ENCODE peak calls at places on chromosomes 11 and 22, in four cellular contexts. T is AG10803, V is GM23248, G is astrocyte of the spinal cord. H is an unnamed sample.

GRCh38 chr11:64251986-64252837 is 882 bp downstream of the PLCB3 start:
- DNase-seq in V (peak), G (no peak), T (peak), H (no peak)

GRCh38 chr22:50340157-50340879 is 2.8 kb upstream of the PPP6R2 start:
- DNase-seq in T (peak), V (peak), G (no peak), H (no peak)

GRCh38 chr11:123681007-123681406 is 26.6 kb upstream of the SCN3B start:
- DNase-seq in V (no peak), G (no peak), T (no peak), H (no peak)

GRCh38 chr11:109956124-109956793 is 136.9 kb upstream of the ZC3H12C start:
- DNase-seq in V (no peak), T (no peak), G (no peak), H (no peak)

GRCh38 chr11:87097582-87097981 is 59.8 kb downstream of the TMEM135 start:
- DNase-seq in T (peak), V (peak), G (peak), H (peak)

GRCh38 chr22:38656256-38657148 is at the start of the genes CBY1 and FAM227A:
- DNase-seq in G (peak), V (peak), T (peak), H (peak)

GRCh38 chr11:58318532-58318931 is 40.3 kb downstream of the OR5B17 start:
- DNase-seq in G (no peak), T (peak), V (peak), H (peak)

GRCh38 chr11:57597971-57598830 is 716 bp downstream of the SERPING1 start:
- DNase-seq in T (peak), G (no peak), V (peak), H (peak)

GRCh38 chr22:37273126-37273845 is 9.0 kb upstream of the CYTH4 start:
- DNase-seq in T (peak), V (peak), G (peak), H (peak)

GRCh38 chr11:128463386-128463829 is 124.0 kb downstream of the ETS1 start:
- DNase-seq in V (peak), G (peak), T (peak), H (peak)

GRCh38 chr11:59706518-59707285 is 6.9 kb downstream of the OR10V1 start:
- DNase-seq in V (peak), T (peak), G (peak), H (peak)

GRCh38 chr11:28913883-28914282 is 805.7 kb downstream of the METTL15 start:
- DNase-seq in V (no peak), G (no peak), T (no peak), H (no peak)

GRCh38 chr22:21708960-21709359 is 26.6 kb downstream of the YPEL1 start:
- DNase-seq in V (no peak), G (no peak), T (no peak), H (no peak)

GRCh38 chr11:57240757-57241156 is 3.7 kb upstream of the APLNR start:
- DNase-seq in V (no peak), G (no peak), T (no peak), H (no peak)

GRCh38 chr11:117058761-117059233 is 39.4 kb downstream of the SIK3 start:
- DNase-seq in T (peak), V (peak), G (peak), H (peak)

GRCh38 chr11:84212467-84213390 is 926.6 kb upstream of the CCDC90B start:
- DNase-seq in V (no peak), T (no peak), G (no peak), H (no peak)

GRCh38 chr11:130403301-130403804 is 25.1 kb downstream of the ADAMTS8 start:
- DNase-seq in T (peak), V (peak), G (peak), H (peak)

GRCh38 chr22:46646531-46647211 is 26.5 kb downstream of the GRAMD4 start:
- DNase-seq in G (no peak), V (no peak), T (no peak), H (no peak)

GRCh38 chr11:126046796-126047195 is 15.9 kb downstream of the CDON start:
- DNase-seq in V (no peak), G (no peak), T (no peak), H (no peak)

GRCh38 chr11:108538022-108538424 is 39.8 kb upstream of the POGLUT3 start:
- DNase-seq in V (no peak), T (no peak), G (no peak), H (peak)

GRCh38 chr11:106076421-106076922 is 675 bp downstream of the KBTBD3 start:
- DNase-seq in V (no peak), T (no peak), G (no peak), H (no peak)

GRCh38 chr22:31400023-31400397 is 606 bp downstream of the DRG1 start:
- DNase-seq in G (peak), V (peak), T (peak), H (peak)

GRCh38 chr22:35510481-35510934 is 30.1 kb upstream of the RASD2 start:
- DNase-seq in V (peak), G (no peak), T (no peak), H (peak)

GRCh38 chr11:34792814-34793241 is 123.4 kb downstream of the APIP start:
- DNase-seq in V (no peak), T (peak), G (no peak), H (no peak)

GRCh38 chr22:37932401-37932800 is 21.0 kb downstream of the C22orf23 start:
- DNase-seq in T (no peak), V (no peak), G (no peak), H (no peak)

GRCh38 chr11:117097567-117098268 is 510 bp downstream of the SIK3 start:
- DNase-seq in V (peak), G (no peak), T (peak), H (peak)

GRCh38 chr11:12675951-12676711 is 1.9 kb downstream of the TEAD1 start:
- DNase-seq in G (peak), T (peak), V (peak), H (peak)

GRCh38 chr11:126139541-126140091 is 71.8 kb downstream of the RPUSD4 start:
- DNase-seq in G (peak), T (peak), V (peak), H (peak)

GRCh38 chr11:109697140-109697843 is 275.3 kb downstream of the C11orf87 start:
- DNase-seq in V (peak), T (peak), G (peak), H (peak)

GRCh38 chr11:58905716-58906547 is 33.4 kb upstream of the GLYATL1 start:
- DNase-seq in V (peak), G (peak), T (peak), H (peak)

GRCh38 chr11:119381186-119381988 is at the start of gene USP2:
- DNase-seq in G (peak), T (peak), V (peak), H (peak)

GRCh38 chr11:68164437-68164836 is 43.2 kb upstream of the CHKA start:
- DNase-seq in G (peak), V (peak), T (peak), H (no peak)

GRCh38 chr22:49838771-49839717 is 11.4 kb upstream of the BRD1 start:
- DNase-seq in V (no peak), G (peak), T (no peak), H (peak)

DNA sequence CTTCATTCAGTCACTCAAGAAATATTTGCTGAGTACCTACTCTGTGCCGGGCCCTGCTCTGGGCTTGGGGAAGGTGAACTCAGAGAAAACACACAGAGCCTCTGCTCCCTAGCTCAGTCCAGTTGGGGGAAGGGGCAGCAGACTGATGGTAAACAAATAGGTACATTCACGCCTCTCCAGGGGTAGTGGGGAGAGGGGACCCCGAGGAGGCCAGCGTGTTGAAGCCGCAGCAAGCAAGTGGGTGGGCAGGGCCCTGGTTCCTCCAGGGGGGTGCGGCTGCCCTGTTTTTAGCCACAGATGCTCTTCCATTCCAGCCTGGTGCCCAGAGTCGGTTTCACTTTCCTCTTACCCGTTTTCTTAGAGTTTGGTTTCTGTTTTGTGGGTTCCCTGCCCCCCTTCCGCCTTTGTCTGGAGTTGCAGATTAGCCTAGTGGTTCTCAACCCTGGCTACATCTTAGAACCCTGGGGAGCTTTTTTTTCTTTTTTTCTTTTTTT is 8.7 kb downstream of the DRAP1 start:
- DNase-seq in V (peak), G (no peak), T (peak), H (peak)
- H3K4me3 ChIP-seq in V (no peak), G (no peak), T (no peak), H (no peak)

DNA sequence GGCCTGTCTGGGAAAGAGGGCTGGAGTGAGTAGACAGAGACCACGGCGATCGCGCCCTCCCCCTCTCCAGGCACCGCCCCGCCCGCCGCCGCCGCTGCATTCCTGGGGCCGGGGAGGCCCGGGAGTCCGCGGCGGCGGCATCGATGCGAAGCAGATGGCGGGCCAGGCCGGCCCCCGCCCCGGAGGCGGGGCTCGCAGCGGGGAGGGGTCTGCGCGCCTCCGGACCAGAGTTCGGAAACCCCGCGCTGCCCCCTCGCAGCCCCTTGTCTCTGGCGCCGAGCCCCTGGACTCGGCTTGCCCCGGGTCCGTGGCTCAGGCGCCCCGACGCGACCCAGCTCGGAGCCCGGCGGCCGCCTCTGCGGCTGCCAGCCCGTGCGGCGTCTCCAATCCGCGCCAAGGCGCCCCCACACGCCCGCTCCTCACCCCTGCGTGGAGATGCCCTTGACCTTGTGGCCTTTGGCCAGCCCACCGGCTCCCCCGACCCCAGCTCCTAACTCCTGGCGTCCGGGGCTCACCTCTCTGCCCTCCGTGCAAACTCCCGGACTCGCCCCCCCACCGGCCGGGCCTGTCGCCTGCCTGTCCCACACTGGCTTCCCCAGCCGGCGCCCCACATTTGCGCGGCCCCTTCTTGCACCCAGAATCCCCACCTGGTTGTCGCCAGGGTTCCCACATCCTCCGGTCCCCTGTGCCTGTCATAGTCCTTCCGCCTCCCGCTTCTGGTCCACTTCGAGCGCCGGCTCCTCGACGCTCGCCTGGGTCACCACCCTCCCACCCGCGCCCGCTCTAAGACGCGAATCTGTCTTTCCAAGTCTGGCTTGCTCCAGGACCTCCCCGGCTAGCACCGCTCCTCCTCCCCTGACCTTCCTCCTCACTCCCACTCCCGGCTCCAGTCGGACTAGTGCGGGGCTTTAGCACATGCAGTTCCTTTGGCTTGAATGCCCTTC is 1.0 kb downstream of the SCARF2 start:
- DNase-seq in V (peak), G (peak), T (peak), H (peak)
- H3K4me3 ChIP-seq in V (peak), G (peak), T (peak), H (peak)

GRCh38 chr22:44071760-44072159 is 47.7 kb downstream of the PARVB start:
- DNase-seq in T (no peak), V (no peak), G (no peak), H (no peak)

GRCh38 chr22:44067901-44068300 is 43.8 kb downstream of the PARVB start:
- DNase-seq in V (no peak), G (no peak), T (no peak), H (no peak)

GRCh38 chr22:44070029-44070428 is 45.9 kb downstream of the PARVB start:
- DNase-seq in T (no peak), G (no peak), V (no peak), H (no peak)

GRCh38 chr22:44067033-44067432 is 42.9 kb downstream of the PARVB start:
- DNase-seq in V (no peak), G (no peak), T (no peak), H (no peak)

GRCh38 chr22:44068422-44069191 is 44.5 kb downstream of the PARVB start:
- DNase-seq in V (no peak), G (no peak), T (no peak), H (no peak)
- H3K4me3 ChIP-seq in V (no peak), G (no peak), T (no peak), H (no peak)

DNA sequence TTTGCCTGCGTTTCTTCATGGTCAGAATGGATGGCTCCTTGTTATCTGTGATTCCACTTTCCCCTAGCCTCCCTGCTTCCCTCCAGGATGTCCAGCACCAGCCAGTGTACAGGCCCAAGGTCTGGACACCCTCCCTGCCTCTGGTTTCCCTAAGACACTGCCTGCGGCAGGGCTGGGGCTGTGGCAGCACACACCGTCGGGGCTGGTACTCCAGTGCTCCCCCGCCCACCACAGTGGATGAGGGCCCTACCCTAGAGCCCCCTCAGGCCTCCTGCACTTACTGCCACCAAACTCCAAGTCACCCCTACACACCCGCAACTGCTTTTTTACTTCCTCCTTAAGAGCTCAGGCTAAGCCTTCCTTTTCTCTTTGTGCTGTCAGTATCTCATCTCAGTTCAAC is 28.9 kb downstream of the ZNF214 start:
- DNase-seq in V (no peak), G (no peak), T (no peak), H (no peak)
- H3K4me3 ChIP-seq in V (no peak), G (no peak), T (no peak), H (no peak)

GRCh38 chr11:36363361-36364272 is 67.5 kb downstream of the PRR5L start:
- DNase-seq in V (peak), T (no peak), G (no peak), H (no peak)
- H3K4me3 ChIP-seq in V (no peak), T (no peak), G (no peak), H (no peak)

GRCh38 chr11:32390712-32391111 is 44.6 kb downstream of the WT1 start:
- DNase-seq in G (no peak), T (no peak), V (no peak), H (no peak)

GRCh38 chr11:32392840-32393239 is 42.5 kb downstream of the WT1 start:
- DNase-seq in T (no peak), G (no peak), V (no peak), H (no peak)

GRCh38 chr11:32391965-32392553 is 43.3 kb downstream of the WT1 start:
- DNase-seq in T (peak), G (peak), V (peak), H (peak)

GRCh38 chr11:32388871-32389770 is 46.2 kb downstream of the WT1 start:
- DNase-seq in G (no peak), V (no peak), T (no peak), H (no peak)

DNA sequence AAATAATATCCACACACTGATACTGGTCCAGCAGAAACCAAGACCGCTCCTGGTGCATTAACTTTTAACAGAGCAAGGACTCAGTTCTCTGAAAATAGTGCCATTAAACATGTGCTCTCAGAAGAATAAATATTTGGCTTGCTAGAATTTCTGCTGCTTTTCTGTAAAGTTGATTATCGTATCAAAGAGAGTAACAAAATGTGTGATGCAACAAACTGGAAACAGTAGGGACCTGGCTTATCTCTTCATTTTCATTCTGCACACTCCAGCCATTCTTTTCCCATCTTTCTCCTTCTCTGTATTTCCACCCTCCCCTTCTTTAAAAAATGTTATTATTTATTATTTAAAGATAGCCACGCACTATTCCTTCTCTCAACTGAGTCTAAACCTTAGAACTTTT is 43.9 kb downstream of the WT1 start:
- DNase-seq in G (no peak), V (no peak), T (no peak), H (no peak)
- H3K4me3 ChIP-seq in G (no peak), V (no peak), T (no peak), H (no peak)

DNA sequence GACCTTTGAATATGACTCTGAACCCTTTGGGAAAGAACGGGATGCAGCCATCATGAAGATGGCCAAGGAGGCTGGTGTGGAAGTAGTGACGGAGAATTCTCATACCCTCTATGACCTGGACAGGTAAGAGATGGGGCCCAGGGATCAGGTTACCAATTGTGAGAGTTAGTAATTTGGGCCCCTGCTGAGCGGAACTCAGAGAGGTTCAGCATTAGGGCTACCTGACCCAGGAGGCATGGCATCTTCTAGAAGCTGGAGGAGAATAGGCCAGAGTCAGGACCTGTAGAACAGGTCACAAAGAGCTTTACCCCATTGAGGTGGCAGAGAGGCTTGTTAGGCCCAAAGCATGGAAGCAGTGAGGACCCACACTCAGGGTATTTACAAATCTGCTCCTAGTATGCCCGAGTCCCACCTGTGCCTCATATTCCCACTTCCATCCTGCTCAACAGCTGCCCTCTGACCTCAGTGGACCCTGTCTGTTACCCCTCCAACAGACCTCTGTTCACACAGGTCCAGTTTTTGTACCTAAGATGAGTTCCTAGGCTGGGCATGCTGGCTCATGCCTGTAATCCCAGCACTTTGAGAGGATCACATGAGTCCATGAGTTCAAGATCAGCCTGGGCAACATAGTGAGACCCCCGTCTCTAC is 11.6 kb downstream of the CRY2 start:
- DNase-seq in V (no peak), G (no peak), T (no peak), H (no peak)
- H3K4me3 ChIP-seq in V (peak), G (no peak), T (no peak), H (no peak)

H was measured in fibroblast of villous mesenchyme.